ENCODE peak calls at places on chromosomes 7 and 10, in four cellular contexts. P is T-helper 1 cell; K is naive thymus-derived CD8-positive, alpha-beta T cell; U is lower lobe of right lung. F is an unnamed sample.

GRCh38 chr7:1380211-1380815 is 79.0 kb downstream of the MICALL2 start:
- DNase-seq in P (no peak), K (no peak), U (no peak), F (peak; percentile 83)

GRCh38 chr7:48280100-48280499 is 108.8 kb downstream of the ABCA13 start:
- DNase-seq in P (no peak), K (no peak), U (no peak), F (no peak)

GRCh38 chr10:38076687-38077086 is 17.4 kb upstream of the ZNF37A start:
- DNase-seq in P (no peak), K (no peak), U (no peak), F (no peak)

GRCh38 chr7:41771717-41772116 is 68.8 kb upstream of the INHBA start:
- DNase-seq in P (no peak), K (no peak), U (no peak), F (no peak)

GRCh38 chr10:83764681-83765080 is 374.6 kb upstream of the GHITM start:
- DNase-seq in P (no peak), K (no peak), U (no peak), F (no peak)

GRCh38 chr7:73983437-73984164 is 44.4 kb upstream of the ELN start:
- DNase-seq in P (no peak), K (no peak), U (peak; percentile 46), F (peak; percentile 79)

GRCh38 chr10:60611291-60611747 is 167.0 kb upstream of the CDK1 start:
- DNase-seq in P (no peak), K (no peak), U (no peak), F (no peak)

GRCh38 chr7:90337106-90337505 is 9.4 kb upstream of the GTPBP10 start:
- DNase-seq in P (no peak), K (no peak), U (no peak), F (no peak)

GRCh38 chr7:28942158-28942557 is 16.0 kb downstream of the TRIL start:
- DNase-seq in P (no peak), K (no peak), U (no peak), F (no peak)

GRCh38 chr7:73446716-73447115 is 13.1 kb downstream of the FZD9 start:
- DNase-seq in P (no peak), K (no peak), U (no peak), F (no peak)

GRCh38 chr10:80268266-80268665 is 21.2 kb downstream of the MAT1A start:
- DNase-seq in P (no peak), K (no peak), U (no peak), F (no peak)

GRCh38 chr10:22335204-22335956 is 9.9 kb upstream of the SPAG6 start:
- DNase-seq in P (peak; percentile 71), K (peak; percentile 50), U (peak; percentile 71), F (no peak)

GRCh38 chr10:89278034-89278535 is 23.8 kb upstream of the IFIT2 start:
- DNase-seq in P (no peak), K (no peak), U (no peak), F (no peak)

GRCh38 chr7:66409493-66409892 is 204.4 kb downstream of the TPST1 start:
- DNase-seq in P (no peak), K (no peak), U (no peak), F (no peak)

GRCh38 chr7:130669051-130669700 is 628 bp upstream of the COPG2 start:
- DNase-seq in P (peak; percentile 6), K (no peak), U (no peak), F (no peak)

GRCh38 chr7:13628231-13629001 is 361.1 kb downstream of the ETV1 start:
- DNase-seq in P (no peak), K (no peak), U (no peak), F (no peak)

GRCh38 chr10:21292763-21293517 is 232.5 kb downstream of the SKIDA1 start:
- DNase-seq in P (no peak), K (no peak), U (peak; percentile 52), F (no peak)

GRCh38 chr7:1959305-1959704 is 273.4 kb downstream of the MAD1L1 start:
- DNase-seq in P (no peak), K (no peak), U (peak; percentile 15), F (peak; percentile 29)